ENCODE peak calls at places on chromosomes 16 and 17, in four cellular contexts. A is epithelial cell of esophagus, M is OCI-LY7, X is dorsolateral prefrontal cortex. K is an unnamed sample.

GRCh38 chr16:29877266-29877961 is 14.4 kb upstream of the CDIPT start:
- DNase-seq in M (peak; percentile 95), X (no peak), A (peak; percentile 80), K (peak; percentile 46)

GRCh38 chr17:43588121-43588520 is 42.0 kb upstream of the ETV4 start:
- DNase-seq in X (no peak), M (no peak), A (no peak), K (no peak)

GRCh38 chr17:2898255-2898926 is 102.2 kb downstream of the RAP1GAP2 start:
- DNase-seq in X (no peak), A (no peak), M (no peak), K (no peak)

GRCh38 chr17:9244066-9245052 is 223.0 kb downstream of the NTN1 start:
- DNase-seq in M (no peak), X (no peak), A (no peak), K (no peak)

GRCh38 chr16:54174750-54175149 is 111.8 kb downstream of the IRX3 start:
- DNase-seq in M (no peak), X (no peak), A (no peak), K (no peak)

GRCh38 chr17:57921342-57921741 is 33.9 kb downstream of the CUEDC1 start:
- DNase-seq in X (no peak), A (no peak), M (no peak), K (no peak)

GRCh38 chr17:1110844-1111598 is 68.8 kb downstream of the ABR start:
- DNase-seq in A (peak; percentile 77), X (peak; percentile 51), M (no peak), K (no peak)

GRCh38 chr17:62986549-62986948 is 20.5 kb downstream of the TANC2 start:
- DNase-seq in X (no peak), M (no peak), A (no peak), K (no peak)

GRCh38 chr17:64128787-64129514 is 993 bp downstream of the ERN1 start:
- DNase-seq in M (peak; percentile 47), X (no peak), A (peak; percentile 59), K (no peak)

GRCh38 chr17:58394534-58395223 is 22.7 kb downstream of the RNF43 start:
- DNase-seq in A (peak; percentile 59), M (no peak), X (no peak), K (no peak)

GRCh38 chr17:5635949-5636348 is 51.6 kb upstream of the NLRP1 start:
- DNase-seq in M (no peak), X (no peak), A (no peak), K (no peak)

GRCh38 chr16:49855280-49855821 is 561 bp downstream of the ZNF423 start:
- DNase-seq in X (peak; percentile 72), M (peak; percentile 65), A (peak; percentile 75), K (peak; percentile 28)

GRCh38 chr16:23557779-23558330 is 328 bp downstream of the UBFD1 start:
- DNase-seq in M (no peak), X (no peak), A (peak; percentile 37), K (no peak)

GRCh38 chr17:81923302-81924260 is 4.0 kb downstream of the MAFG start:
- DNase-seq in A (peak; percentile 81), X (peak; percentile 69), M (no peak), K (no peak)

GRCh38 chr17:51748749-51749604 is 409.5 kb downstream of the CA10 start:
- DNase-seq in M (no peak), A (peak; percentile 15), X (no peak), K (no peak)

GRCh38 chr16:4796982-4797804 is 2.0 kb downstream of the SMIM22 start:
- DNase-seq in A (no peak), X (no peak), M (no peak), K (no peak)

GRCh38 chr17:21510686-21511367 is 134.7 kb downstream of the KCNJ12 start:
- DNase-seq in A (no peak), X (no peak), M (no peak), K (no peak)

GRCh38 chr16:23516366-23517137 is 6.3 kb upstream of the GGA2 start:
- DNase-seq in M (peak; percentile 95), X (no peak), A (no peak), K (no peak)

GRCh38 chr16:8951447-8952280 is 12.0 kb downstream of the USP7 start:
- DNase-seq in M (peak; percentile 62), A (no peak), X (no peak), K (peak; percentile 69)

GRCh38 chr16:15498427-15499175 is 64.2 kb downstream of the BMERB1 start:
- DNase-seq in A (no peak), X (no peak), M (no peak), K (no peak)

GRCh38 chr17:11564483-11565380 is 33.5 kb upstream of the DNAH9 start:
- DNase-seq in X (no peak), M (no peak), A (no peak), K (no peak)

GRCh38 chr17:73156166-73156840 is 8.5 kb upstream of the SSTR2 start:
- DNase-seq in X (peak; percentile 81), M (peak; percentile 69), A (peak; percentile 64), K (peak; percentile 29)

GRCh38 chr16:88505405-88506082 is 52.5 kb downstream of the ZFPM1 start:
- DNase-seq in A (peak; percentile 40), X (no peak), M (peak; percentile 79), K (peak; percentile 85)

GRCh38 chr17:57135748-57136342 is 50.8 kb downstream of the AKAP1 start:
- DNase-seq in M (no peak), A (no peak), X (no peak), K (no peak)

GRCh38 chr16:66598111-66598510 is 6.4 kb upstream of the CMTM3 start:
- DNase-seq in M (no peak), A (no peak), X (no peak), K (no peak)

GRCh38 chr16:31536804-31537361 is 9.2 kb downstream of the AHSP start:
- DNase-seq in M (no peak), A (no peak), X (no peak), K (no peak)

GRCh38 chr16:31537362-31537921 is 9.7 kb downstream of the AHSP start:
- DNase-seq in X (no peak), A (no peak), M (no peak), K (no peak)

GRCh38 chr16:31542763-31543162 is 15.1 kb downstream of the AHSP start:
- DNase-seq in A (no peak), X (no peak), M (no peak), K (no peak)

GRCh38 chr16:31535737-31536136 is 8.0 kb downstream of the AHSP start:
- DNase-seq in A (no peak), M (no peak), X (no peak), K (peak; percentile 79)

DNA sequence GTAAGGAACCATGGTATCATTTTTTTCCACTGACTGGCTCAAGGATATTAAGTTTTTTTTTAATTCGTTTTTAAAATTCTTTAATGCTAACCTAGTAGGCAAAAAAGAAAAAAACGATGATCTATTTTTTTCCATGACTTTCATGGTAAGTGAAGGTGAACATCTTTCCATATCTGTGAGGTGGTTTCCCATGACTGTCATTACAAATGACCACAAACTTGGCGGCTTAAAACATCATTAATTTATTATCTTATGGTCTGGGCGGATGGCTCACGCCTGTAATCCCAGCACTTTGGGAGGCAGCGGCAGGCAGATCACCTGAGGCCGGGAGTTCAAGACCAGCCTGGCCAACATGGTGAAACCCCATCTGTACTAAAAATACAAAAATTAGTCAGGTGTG is 10.5 kb downstream of the AHSP start:
- DNase-seq in M (no peak), A (no peak), X (no peak), K (no peak)
- H3K4me3 ChIP-seq in M (no peak overlapping the region), A (no peak overlapping the region), X (no peak overlapping the region), K (no peak overlapping the region)

GRCh38 chr16:80912651-80913050 is 94.0 kb downstream of the CMC2 start:
- DNase-seq in X (no peak), A (peak; percentile 79), M (no peak), K (no peak)

GRCh38 chr16:80910434-80910833 is 96.3 kb downstream of the CMC2 start:
- DNase-seq in A (no peak), X (no peak), M (no peak), K (no peak)

GRCh38 chr16:80914379-80915078 is 92.2 kb downstream of the CMC2 start:
- DNase-seq in M (no peak), A (no peak), X (no peak), K (no peak)

GRCh38 chr16:80913397-80913796 is 93.3 kb downstream of the CMC2 start:
- DNase-seq in A (no peak), X (no peak), M (no peak), K (no peak)

GRCh38 chr16:80909720-80910119 is 97.0 kb downstream of the CMC2 start:
- DNase-seq in A (no peak), X (no peak), M (no peak), K (no peak)
- H3K4me3 ChIP-seq in A (no peak overlapping the region), X (no peak overlapping the region), M (no peak overlapping the region), K (no peak overlapping the region)

DNA sequence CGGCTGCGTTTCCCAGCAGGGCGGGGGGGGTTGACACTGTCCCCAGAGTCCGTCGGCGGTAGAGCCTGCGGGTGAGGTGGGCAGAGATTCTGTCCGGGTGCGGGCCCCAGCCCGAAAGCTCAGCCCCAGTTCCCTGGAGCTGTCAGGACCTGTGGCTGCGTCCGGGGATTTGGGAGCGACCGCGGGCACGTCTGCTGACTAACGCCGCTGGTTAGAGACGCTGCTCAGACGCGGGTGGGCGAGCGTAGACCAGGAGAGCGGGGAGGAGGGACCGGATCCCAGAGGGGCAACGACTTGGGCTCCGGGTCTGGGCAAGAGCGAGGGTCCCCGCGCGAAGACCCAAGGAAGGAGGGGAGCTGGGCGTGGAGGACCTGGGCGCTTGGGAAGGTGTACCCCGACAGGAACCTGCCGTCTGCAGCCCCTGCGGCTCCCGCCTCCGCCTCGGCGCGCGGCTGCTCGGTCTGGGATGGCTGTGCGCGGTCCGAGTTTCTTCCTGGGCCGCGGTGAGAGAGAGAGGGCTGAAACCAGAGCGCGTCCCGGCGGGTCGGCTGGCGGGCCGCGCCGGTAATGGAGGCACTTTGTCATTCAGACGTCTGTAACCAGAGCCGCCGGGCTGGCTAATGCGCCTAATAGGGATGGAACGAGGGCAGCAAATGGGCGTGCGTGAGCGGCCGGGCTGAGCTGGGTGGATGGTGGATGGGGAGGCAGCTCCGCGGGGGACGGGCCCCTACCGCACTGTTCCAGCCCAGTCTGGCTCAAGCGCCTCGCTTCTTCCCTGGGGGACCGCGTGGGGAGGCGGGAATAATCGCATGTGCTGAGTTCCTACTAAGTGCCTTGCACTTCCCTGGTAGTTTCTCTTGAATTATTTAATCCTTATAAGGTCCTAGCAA is 2.3 kb downstream of the NGFR start:
- DNase-seq in X (no peak), M (no peak), A (peak; percentile 53), K (no peak)
- H3K4me3 ChIP-seq in X (peak overlapping the region; percentile 71), M (no peak overlapping the region), A (peak overlapping the region; percentile 35), K (no peak overlapping the region)

GRCh38 chr17:76709077-76709950 is 1.5 kb downstream of the MXRA7 start:
- DNase-seq in M (no peak), A (peak; percentile 88), X (no peak), K (no peak)
- H3K4me3 ChIP-seq in M (no peak overlapping the region), A (peak overlapping the region; percentile 49), X (peak overlapping the region; percentile 69), K (no peak overlapping the region)

GRCh38 chr16:19716183-19716582 is 1.8 kb downstream of the KNOP1 start:
- DNase-seq in X (no peak), M (no peak), A (peak; percentile 60), K (no peak)
- H3K4me3 ChIP-seq in X (peak overlapping the region; percentile 99), M (peak overlapping the region; percentile 88), A (no peak overlapping the region), K (no peak overlapping the region)

GRCh38 chr16:67833035-67833417 is 9.1 kb upstream of the THAP11 start:
- DNase-seq in M (no peak), X (no peak), A (peak; percentile 90), K (no peak)

GRCh38 chr16:67837811-67838210 is 4.3 kb upstream of the THAP11 start:
- DNase-seq in X (no peak), A (no peak), M (no peak), K (no peak)

GRCh38 chr16:67833418-67834241 is 8.5 kb upstream of the THAP11 start:
- DNase-seq in M (peak; percentile 96), A (peak; percentile 86), X (peak; percentile 96), K (peak; percentile 85)

GRCh38 chr16:67828651-67829050 is 13.5 kb upstream of the THAP11 start:
- DNase-seq in X (no peak), A (no peak), M (no peak), K (no peak)

GRCh38 chr16:67834242-67834614 is 7.9 kb upstream of the THAP11 start:
- DNase-seq in X (no peak), A (no peak), M (no peak), K (no peak)
- H3K4me3 ChIP-seq in X (peak overlapping the region; percentile 97), A (peak overlapping the region; percentile 71), M (peak overlapping the region; percentile 73), K (peak overlapping the region; percentile 68)